ENCODE peak calls at places on chromosomes 2 and 18, in five cellular contexts. Q, L, K, R and T are unnamed samples.

GRCh38 chr18:27214831-27215230 is 29.7 kb upstream of the CHST9 start:
- DNase-seq in Q (no peak), L (no peak), K (no peak), R (no peak), T (no peak)

GRCh38 chr2:230054079-230054478 is 14.6 kb downstream of the SLC16A14 start:
- DNase-seq in Q (no peak), L (peak; percentile 14), K (no peak), R (no peak), T (no peak)

GRCh38 chr2:180124273-180124881 is 117.3 kb upstream of the CWC22 start:
- DNase-seq in Q (peak; percentile 58), L (no peak), K (peak; percentile 28), R (peak; percentile 36), T (peak; percentile 51)

GRCh38 chr18:77049938-77050337 is 82.6 kb downstream of the MBP start:
- DNase-seq in Q (no peak), L (no peak), K (no peak), R (no peak), T (no peak)

GRCh38 chr2:234251326-234252271 is 201.1 kb downstream of the SPP2 start:
- DNase-seq in Q (peak; percentile 10), L (no peak), K (no peak), R (no peak), T (no peak)

GRCh38 chr18:35938158-35938557 is 34.3 kb upstream of the RMP24 start:
- DNase-seq in Q (no peak), L (no peak), K (no peak), R (no peak), T (no peak)

GRCh38 chr18:57768557-57769326 is 34.4 kb downstream of the ATP8B1 start:
- DNase-seq in Q (no peak), L (no peak), K (no peak), R (no peak), T (no peak)

GRCh38 chr2:216951166-216951565 is 91.3 kb upstream of the TNP1 start:
- DNase-seq in Q (no peak), L (no peak), K (no peak), R (no peak), T (no peak)

GRCh38 chr2:153388246-153388645 is 90.3 kb downstream of the RPRM start:
- DNase-seq in Q (no peak), L (no peak), K (no peak), R (no peak), T (no peak)

GRCh38 chr2:229048134-229048533 is 223.0 kb downstream of the PID1 start:
- DNase-seq in Q (no peak), L (no peak), K (no peak), R (no peak), T (no peak)

GRCh38 chr2:217622205-217622621 is 380.6 kb downstream of the TNS1 start:
- DNase-seq in Q (peak; percentile 85), L (no peak), K (peak; percentile 84), R (no peak), T (no peak)

DNA sequence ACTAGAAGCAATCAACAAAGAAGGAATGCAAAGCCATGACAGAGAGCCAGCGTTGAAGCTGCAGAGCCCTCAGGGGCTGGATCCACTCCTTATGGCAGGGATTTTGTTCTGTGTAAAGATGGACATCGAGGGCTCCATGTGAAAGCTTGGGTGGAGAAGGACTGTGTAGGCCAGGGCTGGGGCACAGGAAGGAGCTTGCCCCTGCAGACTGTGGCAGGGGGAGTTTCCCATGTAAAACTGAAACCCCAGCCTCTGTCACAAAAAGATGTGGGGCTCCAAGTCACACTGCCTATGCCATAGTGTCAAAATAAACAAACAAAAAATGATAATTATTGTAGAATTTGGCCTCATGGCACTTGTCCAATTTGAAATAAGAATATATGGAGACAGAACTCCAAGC is 408.7 kb upstream of the HS6ST1 start:
- DNase-seq in Q (no peak), L (no peak), K (no peak), R (no peak), T (no peak)
- TF ChIP-seq ZNF274 in Q (no peak), L (no peak), K (no peak), R (no peak), T (no peak)

DNA sequence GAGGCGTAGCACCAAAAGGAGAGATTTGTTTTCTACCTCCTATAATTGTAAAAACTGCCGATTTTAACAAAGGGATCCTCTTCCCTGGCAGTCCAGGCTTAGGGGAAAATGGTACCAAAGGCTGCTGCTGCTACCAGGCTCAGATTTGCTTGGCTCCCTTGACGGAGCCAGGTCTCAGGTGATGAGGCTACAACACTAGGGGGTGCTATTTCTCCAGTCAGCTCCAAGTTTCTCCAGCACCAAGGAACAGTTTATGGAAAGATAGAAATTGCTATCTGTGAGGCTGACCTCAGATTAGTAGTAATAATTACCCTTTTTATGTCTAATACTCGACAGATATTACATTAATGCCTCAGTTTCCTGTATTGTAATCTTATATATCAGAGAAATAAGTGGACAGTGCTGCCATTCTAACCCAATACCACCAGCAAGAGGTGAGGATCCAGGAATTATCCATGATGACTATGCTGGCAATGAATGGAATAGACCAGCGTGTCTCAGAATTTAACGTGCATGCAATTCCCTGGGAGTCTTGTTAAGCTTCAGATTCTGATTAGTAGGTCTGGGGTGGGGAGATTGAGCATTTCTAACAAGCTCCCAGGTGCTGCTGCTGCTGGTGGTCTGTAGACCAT is 111.3 kb downstream of the ESCO1 start:
- DNase-seq in Q (peak; percentile 63), L (peak; percentile 66), K (peak; percentile 22), R (peak; percentile 74), T (peak; percentile 40)
- TF ChIP-seq ZNF274 in Q (no peak), L (no peak), K (no peak), R (no peak), T (no peak)

GRCh38 chr2:188050716-188051115 is 241.0 kb upstream of the GULP1 start:
- DNase-seq in Q (no peak), L (no peak), K (no peak), R (no peak), T (no peak)
- TF ChIP-seq ZNF274 in Q (no peak), L (no peak), K (no peak), R (no peak), T (no peak)

GRCh38 chr18:62939433-62939832 is 224.1 kb downstream of the PHLPP1 start:
- DNase-seq in Q (no peak), L (no peak), K (no peak), R (no peak), T (no peak)

GRCh38 chr18:62938451-62938850 is 223.1 kb downstream of the PHLPP1 start:
- DNase-seq in Q (no peak), L (no peak), K (no peak), R (no peak), T (no peak)

GRCh38 chr18:62939925-62940324 is 224.6 kb downstream of the PHLPP1 start:
- DNase-seq in Q (no peak), L (no peak), K (no peak), R (no peak), T (no peak)

GRCh38 chr18:62937065-62937464 is 221.7 kb downstream of the PHLPP1 start:
- DNase-seq in Q (no peak), L (no peak), K (no peak), R (no peak), T (no peak)

GRCh38 chr18:62938006-62938405 is 222.7 kb downstream of the PHLPP1 start:
- DNase-seq in Q (no peak), L (no peak), K (no peak), R (no peak), T (no peak)
- TF ChIP-seq ZNF274 in Q (no peak), L (no peak), K (no peak), R (no peak), T (no peak)

GRCh38 chr18:54852780-54853675 is 24.8 kb downstream of the RAB27B start:
- DNase-seq in Q (no peak), L (no peak), K (no peak), R (no peak), T (no peak)
- TF ChIP-seq ZNF274 in Q (no peak), L (no peak), K (no peak), R (no peak), T (no peak)

DNA sequence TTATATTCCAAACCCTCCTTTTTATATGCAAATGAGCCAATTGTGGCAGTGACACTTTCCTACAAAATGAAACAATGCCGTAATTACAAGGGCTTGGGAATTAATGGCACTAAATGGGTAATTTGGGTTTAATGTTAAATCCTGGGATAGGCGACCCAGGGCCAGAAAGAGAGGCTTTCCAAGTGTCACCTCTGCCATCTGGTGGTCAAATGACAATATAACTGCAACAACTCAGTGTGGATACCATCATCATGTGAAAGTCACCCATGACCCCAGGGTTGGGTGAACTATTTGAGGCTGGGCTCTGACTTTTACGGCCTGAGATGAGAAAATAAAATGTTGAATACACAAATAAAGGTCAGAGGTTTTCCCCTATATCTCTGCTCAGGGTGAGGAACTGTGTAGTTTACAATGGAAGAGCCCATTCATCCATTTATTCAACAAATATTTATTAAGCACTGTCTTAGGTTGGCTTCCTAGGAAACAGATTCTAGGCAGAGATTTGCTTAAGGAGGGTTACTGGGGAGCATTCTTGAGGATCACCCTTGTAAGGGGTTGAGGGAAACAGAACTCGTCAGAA is 13.6 kb upstream of the THADA start:
- DNase-seq in Q (peak; percentile 75), L (no peak), K (peak; percentile 38), R (peak; percentile 54), T (peak; percentile 37)
- TF ChIP-seq ZNF274 in Q (no peak), L (no peak), K (no peak), R (no peak), T (no peak)

GRCh38 chr2:23206652-23207051 is 178.3 kb upstream of the KLHL29 start:
- DNase-seq in Q (no peak), L (no peak), K (no peak), R (no peak), T (no peak)

GRCh38 chr2:23209059-23209458 is 175.9 kb upstream of the KLHL29 start:
- DNase-seq in Q (peak; percentile 24), L (no peak), K (no peak), R (no peak), T (no peak)

GRCh38 chr2:23208339-23208738 is 176.6 kb upstream of the KLHL29 start:
- DNase-seq in Q (peak; percentile 16), L (no peak), K (no peak), R (no peak), T (no peak)

GRCh38 chr2:23204650-23205049 is 180.3 kb upstream of the KLHL29 start:
- DNase-seq in Q (no peak), L (no peak), K (no peak), R (no peak), T (no peak)

DNA sequence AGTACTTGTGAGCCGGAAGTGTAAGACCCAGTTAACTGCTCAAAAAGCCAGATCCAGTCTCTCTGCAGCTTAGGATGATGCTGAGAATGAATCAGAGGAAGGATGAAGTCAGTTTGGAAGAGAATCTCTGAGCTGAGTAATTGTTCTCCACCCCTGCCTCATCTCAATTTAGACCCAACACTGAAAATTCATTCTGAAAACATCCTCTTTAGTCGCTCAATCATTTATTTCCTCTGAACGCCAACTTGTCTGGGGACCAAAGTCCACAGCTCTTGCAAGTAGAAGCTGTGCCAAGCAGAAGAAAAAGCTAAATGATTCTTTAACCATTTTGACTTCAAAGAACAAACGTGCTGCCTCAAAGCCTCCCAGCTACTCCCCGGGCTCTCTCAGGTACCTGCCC is 177.1 kb upstream of the KLHL29 start:
- DNase-seq in Q (peak; percentile 28), L (no peak), K (no peak), R (no peak), T (no peak)
- TF ChIP-seq ZNF274 in Q (no peak), L (no peak), K (no peak), R (no peak), T (no peak)

GRCh38 chr18:50203801-50204604 is 9.1 kb upstream of the MYO5B start:
- DNase-seq in Q (peak; percentile 46), L (peak; percentile 81), K (peak; percentile 40), R (peak; percentile 37), T (peak; percentile 49)
- TF ChIP-seq ZNF274 in Q (no peak), L (no peak), K (no peak), R (no peak), T (no peak)